ENCODE peak calls at places on chromosomes 1 and 21, in six cellular contexts. W, A, G, J, N and E are unnamed samples.

GRCh38 chr1:232767381-232768074 is 37.7 kb upstream of the MAP10 start:
- DNase-seq in W (no peak), A (peak; percentile 67), G (peak; percentile 63), J (peak; percentile 40), N (no peak), E (no peak)

GRCh38 chr1:110616587-110616986 is 10.4 kb upstream of the KCNA2 start:
- DNase-seq in W (no peak), A (no peak), G (peak; percentile 83), J (no peak), N (no peak), E (no peak)

GRCh38 chr1:9960705-9961562 is 17.7 kb downstream of the NMNAT1 start:
- DNase-seq in W (no peak), A (peak; percentile 6), G (no peak), J (peak; percentile 97), N (no peak), E (no peak)

GRCh38 chr1:150268342-150268705 is 492 bp downstream of the APH1A start:
- DNase-seq in W (peak; percentile 25), A (peak; percentile 39), G (peak; percentile 9), J (no peak), N (no peak), E (peak; percentile 27)

GRCh38 chr1:33225586-33225985 is 30.7 kb upstream of the ZNF362 start:
- DNase-seq in W (no peak), A (no peak), G (no peak), J (no peak), N (no peak), E (no peak)

GRCh38 chr1:82227696-82228095 is 427.0 kb downstream of the ADGRL2 start:
- DNase-seq in W (no peak), A (peak; percentile 84), G (peak; percentile 4), J (no peak), N (no peak), E (no peak)

GRCh38 chr1:115166531-115167091 is 77.3 kb upstream of the TSPAN2 start:
- DNase-seq in W (no peak), A (peak; percentile 93), G (no peak), J (no peak), N (no peak), E (no peak)

GRCh38 chr1:33612877-33613487 is 140.5 kb downstream of the ZSCAN20 start:
- DNase-seq in W (no peak), A (peak; percentile 80), G (peak; percentile 51), J (peak; percentile 62), N (no peak), E (peak; percentile 25)

GRCh38 chr1:110927484-110928075 is 36.1 kb downstream of the LRIF1 start:
- DNase-seq in W (no peak), A (no peak), G (no peak), J (no peak), N (no peak), E (no peak)

GRCh38 chr21:15415541-15416261 is 314.1 kb upstream of the USP25 start:
- DNase-seq in W (no peak), A (peak; percentile 62), G (no peak), J (no peak), N (no peak), E (no peak)

GRCh38 chr1:40300651-40301050 is 16.4 kb downstream of the COL9A2 start:
- DNase-seq in W (no peak), A (no peak), G (no peak), J (no peak), N (no peak), E (no peak)

GRCh38 chr1:33326690-33327300 is 5.9 kb upstream of the A3GALT2 start:
- DNase-seq in W (no peak), A (no peak), G (peak; percentile 81), J (no peak), N (no peak), E (no peak)

GRCh38 chr1:154880651-154881050 is 10.6 kb upstream of the KCNN3 start:
- DNase-seq in W (no peak), A (no peak), G (no peak), J (no peak), N (no peak), E (no peak)

GRCh38 chr1:222240536-222241181 is 307.2 kb downstream of the HHIPL2 start:
- DNase-seq in W (no peak), A (peak; percentile 29), G (no peak), J (peak; percentile 12), N (no peak), E (no peak)

GRCh38 chr1:218817747-218818146 is 355.9 kb upstream of the LYPLAL1 start:
- DNase-seq in W (no peak), A (peak; percentile 10), G (no peak), J (no peak), N (no peak), E (no peak)

GRCh38 chr1:1230656-1231399 is 973 bp downstream of the SDF4 start:
- DNase-seq in W (no peak), A (peak; percentile 75), G (peak; percentile 26), J (no peak), N (no peak), E (no peak)

GRCh38 chr1:33814166-33814565 is 49.7 kb upstream of the HMGB4 start:
- DNase-seq in W (no peak), A (no peak), G (no peak), J (no peak), N (no peak), E (no peak)

GRCh38 chr1:11906870-11907269 is 19.4 kb downstream of the KIAA2013 start:
- DNase-seq in W (no peak), A (no peak), G (no peak), J (no peak), N (no peak), E (no peak)

GRCh38 chr1:7224644-7225043 is 439.4 kb downstream of the CAMTA1 start:
- DNase-seq in W (no peak), A (no peak), G (no peak), J (peak; percentile 84), N (no peak), E (no peak)

GRCh38 chr1:11730429-11730861 is 5.5 kb upstream of the AGTRAP start:
- DNase-seq in W (no peak), A (peak; percentile 70), G (peak; percentile 95), J (no peak), N (no peak), E (no peak)